ENCODE peak calls at places on chromosome 2, in six cellular contexts. One of them, this sample, is unnamed.
A peak's percentile ranks its signal among the peaks of the same experiment; 100 is the strongest.

GRCh38 chr2:28366496-28367282 is 26.0 kb upstream of the FOSL2 start:
- DNase-seq in IMR-90: no peak
- DNase-seq in H1: no peak
- DNase-seq in H9: no peak
- DNase-seq in mesenchymal stem cell: peak; percentile 68
- DNase-seq in neuronal stem cell: no peak
- DNase-seq in this sample: peak; percentile 84

GRCh38 chr2:213104089-213104902 is 47.1 kb downstream of the IKZF2 start:
- DNase-seq in neuronal stem cell: no peak
- DNase-seq in H9: no peak
- DNase-seq in mesenchymal stem cell: no peak
- DNase-seq in H1: no peak
- DNase-seq in IMR-90: peak; percentile 53
- DNase-seq in this sample: peak; percentile 27

GRCh38 chr2:240579771-240580614 is 6.5 kb upstream of the CAPN10 start:
- DNase-seq in mesenchymal stem cell: peak; percentile 95
- DNase-seq in H9: peak; percentile 77
- DNase-seq in H1: no peak
- DNase-seq in neuronal stem cell: no peak
- DNase-seq in IMR-90: peak; percentile 89
- DNase-seq in this sample: no peak

GRCh38 chr2:218999021-218999880 is 6.0 kb upstream of the CRYBA2 start:
- DNase-seq in mesenchymal stem cell: no peak
- DNase-seq in neuronal stem cell: no peak
- DNase-seq in IMR-90: no peak
- DNase-seq in H9: no peak
- DNase-seq in H1: no peak
- DNase-seq in this sample: peak; percentile 97

GRCh38 chr2:219713110-219713509 is 85.7 kb downstream of the SLC4A3 start:
- DNase-seq in H9: no peak
- DNase-seq in mesenchymal stem cell: peak; percentile 54
- DNase-seq in H1: no peak
- DNase-seq in IMR-90: peak; percentile 52
- DNase-seq in neuronal stem cell: no peak
- DNase-seq in this sample: peak; percentile 83

GRCh38 chr2:9333591-9334171 is 89.6 kb downstream of the ITGB1BP1 start:
- DNase-seq in H1: peak; percentile 21
- DNase-seq in IMR-90: peak; percentile 91
- DNase-seq in H9: peak; percentile 62
- DNase-seq in mesenchymal stem cell: peak; percentile 89
- DNase-seq in neuronal stem cell: peak; percentile 17
- DNase-seq in this sample: peak; percentile 85

GRCh38 chr2:64359892-64360657 is 93.9 kb upstream of the LGALSL start:
- DNase-seq in IMR-90: peak; percentile 92
- DNase-seq in neuronal stem cell: no peak
- DNase-seq in mesenchymal stem cell: peak; percentile 96
- DNase-seq in H9: peak; percentile 52
- DNase-seq in H1: no peak
- DNase-seq in this sample: peak; percentile 59

GRCh38 chr2:26924731-26925099 is 45.7 kb upstream of the MAPRE3 start:
- DNase-seq in mesenchymal stem cell: no peak
- DNase-seq in H1: no peak
- DNase-seq in IMR-90: no peak
- DNase-seq in H9: peak; percentile 36
- DNase-seq in neuronal stem cell: no peak
- DNase-seq in this sample: no peak

GRCh38 chr2:229133155-229133772 is 137.8 kb downstream of the PID1 start:
- DNase-seq in H1: no peak
- DNase-seq in IMR-90: peak; percentile 12
- DNase-seq in H9: no peak
- DNase-seq in mesenchymal stem cell: peak; percentile 36
- DNase-seq in neuronal stem cell: peak; percentile 40
- DNase-seq in this sample: peak; percentile 68

GRCh38 chr2:229129738-229130371 is 141.2 kb downstream of the PID1 start:
- DNase-seq in neuronal stem cell: no peak
- DNase-seq in mesenchymal stem cell: peak; percentile 47
- DNase-seq in H9: no peak
- DNase-seq in H1: no peak
- DNase-seq in IMR-90: no peak
- DNase-seq in this sample: peak; percentile 49

GRCh38 chr2:229130522-229130921 is 140.6 kb downstream of the PID1 start:
- DNase-seq in H9: no peak
- DNase-seq in H1: no peak
- DNase-seq in mesenchymal stem cell: peak; percentile 61
- DNase-seq in IMR-90: no peak
- DNase-seq in neuronal stem cell: no peak
- DNase-seq in this sample: peak; percentile 19

GRCh38 chr2:229127471-229127870 is 143.6 kb downstream of the PID1 start:
- DNase-seq in H1: no peak
- DNase-seq in neuronal stem cell: no peak
- DNase-seq in H9: no peak
- DNase-seq in IMR-90: no peak
- DNase-seq in mesenchymal stem cell: no peak
- DNase-seq in this sample: no peak

GRCh38 chr2:229132236-229132635 is 138.9 kb downstream of the PID1 start:
- DNase-seq in H9: no peak
- DNase-seq in IMR-90: no peak
- DNase-seq in H1: no peak
- DNase-seq in neuronal stem cell: no peak
- DNase-seq in mesenchymal stem cell: no peak
- DNase-seq in this sample: no peak
- H2BK15ac ChIP-seq in H9: no peak overlapping the region
- H2BK15ac ChIP-seq in IMR-90: no peak overlapping the region
- H2BK15ac ChIP-seq in H1: no peak overlapping the region
- H2BK15ac ChIP-seq in neuronal stem cell: no peak overlapping the region
- H2BK15ac ChIP-seq in mesenchymal stem cell: no peak overlapping the region
- H2BK15ac ChIP-seq in this sample: no peak overlapping the region

GRCh38 chr2:98458207-98458606 is 13.5 kb downstream of the INPP4A start:
- DNase-seq in H9: no peak
- DNase-seq in H1: no peak
- DNase-seq in mesenchymal stem cell: peak; percentile 45
- DNase-seq in neuronal stem cell: no peak
- DNase-seq in IMR-90: peak; percentile 60
- DNase-seq in this sample: no peak

GRCh38 chr2:98459776-98460175 is 15.1 kb downstream of the INPP4A start:
- DNase-seq in IMR-90: peak; percentile 70
- DNase-seq in H9: no peak
- DNase-seq in neuronal stem cell: no peak
- DNase-seq in mesenchymal stem cell: peak; percentile 52
- DNase-seq in H1: no peak
- DNase-seq in this sample: no peak

GRCh38 chr2:98460573-98461560 is 16.2 kb downstream of the INPP4A start:
- DNase-seq in IMR-90: no peak
- DNase-seq in H1: no peak
- DNase-seq in mesenchymal stem cell: no peak
- DNase-seq in neuronal stem cell: no peak
- DNase-seq in H9: no peak
- DNase-seq in this sample: no peak

GRCh38 chr2:98457045-98457696 is 12.5 kb downstream of the INPP4A start:
- DNase-seq in neuronal stem cell: no peak
- DNase-seq in H1: no peak
- DNase-seq in IMR-90: peak; percentile 99
- DNase-seq in mesenchymal stem cell: peak; percentile 99
- DNase-seq in H9: no peak
- DNase-seq in this sample: no peak

GRCh38 chr2:98458667-98459380 is 14.2 kb downstream of the INPP4A start:
- DNase-seq in mesenchymal stem cell: no peak
- DNase-seq in H9: no peak
- DNase-seq in H1: no peak
- DNase-seq in IMR-90: no peak
- DNase-seq in neuronal stem cell: no peak
- DNase-seq in this sample: no peak
- H3K23ac ChIP-seq in mesenchymal stem cell: no peak overlapping the region
- H3K23ac ChIP-seq in H9: no peak overlapping the region
- H3K23ac ChIP-seq in H1: no peak overlapping the region
- H3K23ac ChIP-seq in IMR-90: peak overlapping the region; percentile 50
- H3K23ac ChIP-seq in neuronal stem cell: no peak overlapping the region
- H3K23ac ChIP-seq in this sample: no peak overlapping the region

GRCh38 chr2:96971926-96972444 is 14.4 kb downstream of the FAM178B start:
- DNase-seq in H9: no peak
- DNase-seq in IMR-90: no peak
- DNase-seq in H1: no peak
- DNase-seq in mesenchymal stem cell: no peak
- DNase-seq in neuronal stem cell: no peak
- DNase-seq in this sample: no peak

GRCh38 chr2:96977631-96978195 is 8.7 kb downstream of the FAM178B start:
- DNase-seq in H1: no peak
- DNase-seq in mesenchymal stem cell: peak; percentile 68
- DNase-seq in H9: no peak
- DNase-seq in IMR-90: peak; percentile 79
- DNase-seq in neuronal stem cell: no peak
- DNase-seq in this sample: peak; percentile 69
- H2BK15ac ChIP-seq in H1: no peak overlapping the region
- H2BK15ac ChIP-seq in mesenchymal stem cell: no peak overlapping the region
- H2BK15ac ChIP-seq in H9: no peak overlapping the region
- H2BK15ac ChIP-seq in IMR-90: no peak overlapping the region
- H2BK15ac ChIP-seq in neuronal stem cell: no peak overlapping the region
- H2BK15ac ChIP-seq in this sample: no peak overlapping the region

GRCh38 chr2:238904177-238904576 is 56.3 kb downstream of the TWIST2 start:
- DNase-seq in neuronal stem cell: no peak
- DNase-seq in mesenchymal stem cell: no peak
- DNase-seq in H9: no peak
- DNase-seq in H1: no peak
- DNase-seq in IMR-90: no peak
- DNase-seq in this sample: no peak

GRCh38 chr2:238900511-238900910 is 52.6 kb downstream of the TWIST2 start:
- DNase-seq in neuronal stem cell: no peak
- DNase-seq in IMR-90: peak; percentile 18
- DNase-seq in mesenchymal stem cell: peak; percentile 34
- DNase-seq in H9: no peak
- DNase-seq in H1: no peak
- DNase-seq in this sample: no peak

GRCh38 chr2:238901461-238902057 is 53.7 kb downstream of the TWIST2 start:
- DNase-seq in IMR-90: no peak
- DNase-seq in H1: no peak
- DNase-seq in neuronal stem cell: no peak
- DNase-seq in mesenchymal stem cell: no peak
- DNase-seq in H9: no peak
- DNase-seq in this sample: no peak

GRCh38 chr2:238903141-238903540 is 55.3 kb downstream of the TWIST2 start:
- DNase-seq in H1: no peak
- DNase-seq in neuronal stem cell: no peak
- DNase-seq in H9: no peak
- DNase-seq in IMR-90: no peak
- DNase-seq in mesenchymal stem cell: no peak
- DNase-seq in this sample: no peak

GRCh38 chr2:238902285-238902684 is 54.4 kb downstream of the TWIST2 start:
- DNase-seq in mesenchymal stem cell: no peak
- DNase-seq in neuronal stem cell: no peak
- DNase-seq in H9: no peak
- DNase-seq in H1: no peak
- DNase-seq in IMR-90: no peak
- DNase-seq in this sample: no peak
- H3K23ac ChIP-seq in mesenchymal stem cell: no peak overlapping the region
- H3K23ac ChIP-seq in neuronal stem cell: no peak overlapping the region
- H3K23ac ChIP-seq in H9: no peak overlapping the region
- H3K23ac ChIP-seq in H1: no peak overlapping the region
- H3K23ac ChIP-seq in IMR-90: peak overlapping the region; percentile 7
- H3K23ac ChIP-seq in this sample: no peak overlapping the region

GRCh38 chr2:20647211-20647610 is 3.7 kb downstream of the HS1BP3 start:
- DNase-seq in H9: no peak
- DNase-seq in neuronal stem cell: no peak
- DNase-seq in H1: no peak
- DNase-seq in mesenchymal stem cell: no peak
- DNase-seq in IMR-90: no peak
- DNase-seq in this sample: no peak
- H2BK15ac ChIP-seq in H9: no peak overlapping the region
- H2BK15ac ChIP-seq in neuronal stem cell: no peak overlapping the region
- H2BK15ac ChIP-seq in H1: no peak overlapping the region
- H2BK15ac ChIP-seq in mesenchymal stem cell: no peak overlapping the region
- H2BK15ac ChIP-seq in IMR-90: no peak overlapping the region
- H2BK15ac ChIP-seq in this sample: no peak overlapping the region

GRCh38 chr2:149002378-149002890 is 36.1 kb upstream of the LYPD6B start:
- DNase-seq in neuronal stem cell: no peak
- DNase-seq in H1: no peak
- DNase-seq in mesenchymal stem cell: no peak
- DNase-seq in H9: no peak
- DNase-seq in IMR-90: no peak
- DNase-seq in this sample: no peak
- H3K23ac ChIP-seq in neuronal stem cell: peak overlapping the region; percentile 45
- H3K23ac ChIP-seq in H1: no peak overlapping the region
- H3K23ac ChIP-seq in mesenchymal stem cell: no peak overlapping the region
- H3K23ac ChIP-seq in H9: no peak overlapping the region
- H3K23ac ChIP-seq in IMR-90: no peak overlapping the region
- H3K23ac ChIP-seq in this sample: no peak overlapping the region

DNA sequence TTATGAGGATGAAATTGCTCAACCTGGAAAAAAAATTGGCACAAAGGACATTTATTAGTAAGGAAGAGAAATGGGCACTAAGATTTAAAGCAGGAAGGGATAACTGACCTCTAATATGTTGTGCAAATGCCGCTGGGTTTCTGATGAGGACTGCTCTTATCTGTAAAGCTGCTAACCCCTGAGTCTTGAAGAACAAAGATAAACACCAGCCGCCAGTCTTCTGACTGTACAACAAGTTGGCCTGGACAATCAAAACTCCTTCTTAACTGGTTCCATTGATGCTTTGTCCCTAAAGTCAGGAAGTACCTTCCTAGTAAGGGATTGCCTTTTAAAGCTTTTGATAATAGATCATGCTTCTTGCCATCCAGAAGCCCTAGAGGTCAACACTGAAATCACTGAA is 301.8 kb downstream of the TRIB2 start:
- DNase-seq in H1: no peak
- DNase-seq in neuronal stem cell: no peak
- DNase-seq in IMR-90: no peak
- DNase-seq in H9: no peak
- DNase-seq in mesenchymal stem cell: no peak
- DNase-seq in this sample: no peak
- H2BK15ac ChIP-seq in H1: no peak overlapping the region
- H2BK15ac ChIP-seq in neuronal stem cell: no peak overlapping the region
- H2BK15ac ChIP-seq in IMR-90: no peak overlapping the region
- H2BK15ac ChIP-seq in H9: no peak overlapping the region
- H2BK15ac ChIP-seq in mesenchymal stem cell: no peak overlapping the region
- H2BK15ac ChIP-seq in this sample: no peak overlapping the region

GRCh38 chr2:48459921-48460320 is 70.0 kb upstream of the STON1 start:
- DNase-seq in neuronal stem cell: no peak
- DNase-seq in H9: no peak
- DNase-seq in IMR-90: no peak
- DNase-seq in mesenchymal stem cell: no peak
- DNase-seq in H1: no peak
- DNase-seq in this sample: peak; percentile 37

GRCh38 chr2:48469731-48470130 is 60.2 kb upstream of the STON1 start:
- DNase-seq in neuronal stem cell: no peak
- DNase-seq in H9: no peak
- DNase-seq in IMR-90: no peak
- DNase-seq in H1: no peak
- DNase-seq in mesenchymal stem cell: no peak
- DNase-seq in this sample: no peak

GRCh38 chr2:48467637-48468036 is 62.3 kb upstream of the STON1 start:
- DNase-seq in H9: no peak
- DNase-seq in IMR-90: peak; percentile 31
- DNase-seq in neuronal stem cell: no peak
- DNase-seq in mesenchymal stem cell: no peak
- DNase-seq in H1: no peak
- DNase-seq in this sample: no peak

DNA sequence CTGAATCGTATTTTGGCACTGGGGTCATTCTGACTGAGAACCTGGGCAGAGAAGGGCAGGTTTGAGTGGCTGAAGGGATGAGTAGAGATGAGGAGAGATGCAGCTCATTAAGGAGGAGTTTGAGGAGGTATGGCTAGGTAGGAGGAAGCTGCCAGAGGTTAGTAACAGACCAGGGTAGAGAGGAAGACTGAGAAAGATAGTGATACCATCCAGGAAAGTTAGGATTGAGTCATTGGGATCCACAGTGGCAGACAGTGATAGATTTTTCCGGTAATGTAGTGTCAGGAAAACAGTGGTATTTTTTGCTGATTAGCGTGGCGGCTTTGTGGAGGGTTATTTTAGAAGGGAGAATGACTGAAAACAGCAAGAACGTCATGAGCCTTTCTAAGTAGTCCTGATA is 65.7 kb upstream of the STON1 start:
- DNase-seq in H9: no peak
- DNase-seq in neuronal stem cell: no peak
- DNase-seq in H1: no peak
- DNase-seq in mesenchymal stem cell: no peak
- DNase-seq in IMR-90: no peak
- DNase-seq in this sample: no peak
- H3K23ac ChIP-seq in H9: no peak overlapping the region
- H3K23ac ChIP-seq in neuronal stem cell: no peak overlapping the region
- H3K23ac ChIP-seq in H1: no peak overlapping the region
- H3K23ac ChIP-seq in mesenchymal stem cell: no peak overlapping the region
- H3K23ac ChIP-seq in IMR-90: no peak overlapping the region
- H3K23ac ChIP-seq in this sample: no peak overlapping the region

This sample was measured in mesendoderm.